ENCODE peak calls at places on chromosomes 11 and 22, in five cellular contexts. D is neural progenitor cell, U is foreskin fibroblast, F is HL-60, L is HFF-Myc. B is an unnamed sample.

GRCh38 chr11:68370211-68371111 is 58.1 kb downstream of the LRP5 start:
- DNase-seq in U (peak), D (no peak), L (no peak), F (peak), B (no peak)

GRCh38 chr11:12274558-12275197 is 102.7 kb upstream of the PARVA start:
- DNase-seq in U (no peak), L (no peak), F (no peak), D (no peak), B (no peak)

GRCh38 chr22:39265143-39265542 is 20.4 kb upstream of the PDGFB start:
- DNase-seq in U (no peak), L (no peak), D (no peak), F (no peak), B (no peak)

GRCh38 chr11:57349491-57350274 is 11.5 kb downstream of the P2RX3 start:
- DNase-seq in F (no peak), L (no peak), U (peak), D (peak), B (peak)

GRCh38 chr22:50471962-50472361 is 2.9 kb downstream of the SBF1 start:
- DNase-seq in F (no peak), U (no peak), L (no peak), D (no peak), B (no peak)

GRCh38 chr22:38214248-38215056 is 12.7 kb downstream of the MAFF start:
- DNase-seq in D (peak), F (no peak), U (peak), L (no peak), B (peak)

GRCh38 chr11:62593434-62594044 is 2.2 kb upstream of the TUT1 start:
- DNase-seq in U (peak), D (peak), F (peak), L (no peak), B (peak)

GRCh38 chr22:50289942-50290630 is 17.4 kb downstream of the PLXNB2 start:
- DNase-seq in U (no peak), D (no peak), L (no peak), F (no peak), B (no peak)

GRCh38 chr11:64856382-64857227 is 12.2 kb upstream of the CDC42BPG start:
- DNase-seq in F (peak), L (no peak), D (no peak), U (peak), B (no peak)

GRCh38 chr22:34055525-34056200 is 135.4 kb upstream of the LARGE1 start:
- DNase-seq in U (no peak), L (no peak), F (peak), D (peak), B (no peak)

GRCh38 chr11:3894128-3894731 is 38.8 kb downstream of the STIM1 start:
- DNase-seq in F (peak), D (no peak), U (peak), L (no peak), B (no peak)

GRCh38 chr22:33357894-33358440 is 299.8 kb upstream of the SYN3 start:
- DNase-seq in U (no peak), F (no peak), D (no peak), L (no peak), B (no peak)

GRCh38 chr11:118226781-118227180 is 2.0 kb upstream of the JAML start:
- DNase-seq in D (no peak), U (no peak), F (no peak), L (no peak), B (no peak)

GRCh38 chr22:49087163-49087562 is 740.5 kb downstream of the BRD1 start:
- DNase-seq in D (no peak), L (no peak), U (no peak), F (no peak), B (no peak)

GRCh38 chr11:30254307-30255298 is 23.8 kb downstream of the FSHB start:
- DNase-seq in L (no peak), D (no peak), U (no peak), F (no peak), B (no peak)

GRCh38 chr22:22880645-22881044 is 7.0 kb upstream of the IGLL5 start:
- DNase-seq in L (no peak), U (no peak), D (no peak), F (no peak), B (no peak)

GRCh38 chr11:131744847-131745246 is 374.4 kb downstream of the NTM start:
- DNase-seq in U (peak), L (no peak), D (no peak), F (no peak), B (no peak)

GRCh38 chr11:105935791-105936190 is 86.2 kb downstream of the MSANTD4 start:
- DNase-seq in L (peak), D (peak), F (no peak), U (peak), B (no peak)

GRCh38 chr22:21446128-21446826 is 20.9 kb upstream of the TMEM191C start:
- DNase-seq in F (no peak), D (peak), L (no peak), U (no peak), B (peak)

GRCh38 chr11:47185305-47186075 is 744 bp downstream of the PACSIN3 start:
- DNase-seq in D (peak), F (no peak), L (no peak), U (peak), B (peak)

GRCh38 chr11:124394408-124394807 is 4.4 kb downstream of the OR8B3 start:
- DNase-seq in D (no peak), L (no peak), F (no peak), U (peak), B (no peak)

GRCh38 chr11:106950067-106950491 is 68.2 kb downstream of the GUCY1A2 start:
- DNase-seq in D (peak), F (no peak), L (no peak), U (no peak), B (no peak)

GRCh38 chr11:63847363-63847762 is 8.5 kb downstream of the MARK2 start:
- DNase-seq in D (no peak), L (no peak), F (no peak), U (no peak), B (no peak)

GRCh38 chr11:99020324-99021225 is at the start of gene CNTN5:
- DNase-seq in L (no peak), D (peak), U (peak), F (no peak), B (peak)

GRCh38 chr11:8777907-8778767 is 95.5 kb downstream of the RPL27A start:
- DNase-seq in L (no peak), F (no peak), D (peak), U (peak), B (no peak)

GRCh38 chr11:76134239-76134638 is 72.1 kb downstream of the WNT11 start:
- DNase-seq in U (no peak), L (no peak), F (no peak), D (no peak), B (no peak)

GRCh38 chr11:95692526-95693270 is 96.9 kb downstream of the FAM76B start:
- DNase-seq in F (no peak), D (no peak), L (no peak), U (peak), B (no peak)

GRCh38 chr11:86574493-86575207 is 97.8 kb downstream of the ME3 start:
- DNase-seq in U (peak), L (no peak), F (no peak), D (no peak), B (no peak)

GRCh38 chr11:32334822-32335221 is 100.5 kb downstream of the WT1 start:
- DNase-seq in D (peak), L (no peak), F (no peak), U (no peak), B (no peak)
- TF ChIP-seq CTCF in D (peak), L (peak), F (no peak), U (no peak), B (peak)

DNA sequence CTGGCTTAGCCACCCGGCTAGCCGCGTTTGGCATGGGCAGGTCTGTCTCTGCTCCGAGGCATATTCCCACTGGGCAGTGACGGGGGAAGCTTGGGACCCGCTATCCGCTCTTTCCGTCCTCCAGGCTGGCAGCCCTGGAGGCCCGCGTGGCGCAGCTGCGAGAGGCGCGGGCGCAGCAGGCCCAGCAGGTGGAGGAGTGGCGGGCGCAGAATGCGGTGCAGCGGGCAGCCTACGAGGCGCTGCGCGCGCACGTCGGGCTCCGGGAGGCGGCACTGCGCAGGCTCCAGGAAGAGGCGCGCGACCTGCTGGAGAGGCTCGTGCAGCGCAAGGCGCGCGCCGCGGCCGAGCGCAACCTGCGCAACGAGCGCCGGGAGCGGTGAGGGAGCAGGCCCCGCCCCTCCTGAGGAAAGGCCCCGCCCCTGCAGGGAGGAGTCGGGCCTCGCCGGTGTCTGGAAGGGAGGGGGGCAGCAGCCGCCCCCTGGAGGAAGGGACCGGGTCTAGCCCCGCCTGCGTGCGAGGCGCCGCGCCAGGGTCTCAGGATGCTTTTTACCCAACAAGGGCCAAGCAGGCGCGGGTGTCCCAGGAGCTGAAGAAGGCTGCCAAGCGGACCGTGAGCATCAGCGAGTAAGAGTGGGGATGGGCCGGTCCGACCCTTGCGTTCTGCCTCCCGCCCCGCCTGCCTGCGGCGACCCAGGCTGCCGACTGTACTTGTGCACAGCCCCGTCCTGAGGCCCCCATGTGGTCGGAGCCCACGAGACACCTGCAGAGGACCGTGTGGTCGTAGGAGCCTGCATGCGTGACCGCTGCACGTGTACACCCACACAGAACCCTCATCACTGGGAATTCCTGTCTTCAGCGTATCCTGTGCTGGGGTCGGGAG is 7.9 kb downstream of the ATG16L2 start:
- DNase-seq in L (no peak), F (no peak), U (peak), D (peak), B (peak)
- TF ChIP-seq CTCF in L (peak), F (no peak), U (no peak), D (peak), B (peak)

GRCh38 chr22:35685731-35686130 is 31.9 kb upstream of the APOL5 start:
- DNase-seq in F (no peak), L (no peak), D (no peak), U (peak), B (no peak)

GRCh38 chr22:35684732-35685131 is 32.9 kb upstream of the APOL5 start:
- DNase-seq in L (no peak), U (no peak), D (no peak), F (no peak), B (no peak)

GRCh38 chr22:35686298-35686697 is 31.4 kb upstream of the APOL5 start:
- DNase-seq in F (no peak), D (no peak), L (no peak), U (no peak), B (no peak)

GRCh38 chr22:35683560-35683959 is 34.1 kb upstream of the APOL5 start:
- DNase-seq in U (no peak), L (no peak), F (no peak), D (no peak), B (no peak)

GRCh38 chr22:35684270-35684700 is 33.4 kb upstream of the APOL5 start:
- DNase-seq in D (peak), F (no peak), U (peak), L (no peak), B (no peak)
- TF ChIP-seq CTCF in D (peak), F (no peak), U (peak), L (peak), B (no peak)

DNA sequence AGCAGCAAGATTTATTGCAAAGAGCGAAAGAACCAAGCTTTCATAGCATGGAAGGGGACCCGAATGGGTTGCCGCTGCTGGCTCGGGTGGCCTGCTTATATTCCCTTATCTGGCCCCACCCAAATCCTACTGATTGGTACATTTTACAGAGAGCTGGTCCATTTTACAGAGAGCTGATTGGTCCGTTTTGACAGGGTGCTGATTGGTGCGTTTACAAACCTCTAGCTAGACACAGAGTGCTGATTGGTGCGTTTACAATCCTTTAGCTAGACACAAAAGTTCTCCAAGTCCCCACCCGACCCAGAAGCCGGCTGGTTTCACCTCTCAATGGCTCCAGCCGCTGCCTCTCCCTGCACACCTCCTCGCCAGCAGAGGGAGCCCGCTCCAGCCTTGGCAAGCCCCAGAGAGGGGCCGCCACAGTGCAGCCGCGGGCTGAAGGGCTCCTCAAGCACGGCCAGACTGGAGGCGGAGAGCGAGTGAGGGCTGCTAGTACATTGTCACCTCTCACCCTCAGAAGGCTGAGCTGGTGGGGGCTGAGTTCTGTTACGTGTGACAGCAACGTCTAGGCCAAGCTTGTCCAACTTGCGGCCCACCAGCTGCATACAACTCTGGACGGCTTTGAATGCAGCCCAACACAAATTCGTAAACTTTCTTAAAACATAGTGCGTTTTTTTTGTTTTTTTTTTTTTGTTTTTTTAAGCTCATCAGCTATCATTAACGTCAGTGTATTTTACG is 8.7 kb downstream of the PTH start:
- DNase-seq in F (no peak), U (peak), L (no peak), D (peak), B (peak)
- TF ChIP-seq CTCF in F (peak), U (peak), L (peak), D (peak), B (no peak)